ENCODE peak calls at places on chromosome 2, in four cellular contexts. One of them, this sample, is unnamed.

GRCh38 chr2:218395826-218396687 is 3.6 kb upstream of the CTDSP1 start:
- DNase-seq in CD8-positive, alpha-beta memory T cell: peak
- DNase-seq in lower lobe of right lung: peak
- DNase-seq in left lung: peak
- DNase-seq in this sample: peak

GRCh38 chr2:57869763-57870344 is 176.8 kb upstream of the VRK2 start:
- DNase-seq in CD8-positive, alpha-beta memory T cell: no peak
- DNase-seq in lower lobe of right lung: no peak
- DNase-seq in left lung: no peak
- DNase-seq in this sample: no peak

GRCh38 chr2:29650634-29651097 is 270.7 kb downstream of the ALK start:
- DNase-seq in CD8-positive, alpha-beta memory T cell: no peak
- DNase-seq in lower lobe of right lung: no peak
- DNase-seq in left lung: no peak
- DNase-seq in this sample: no peak

GRCh38 chr2:47034973-47035609 is 119.5 kb upstream of the MCFD2 start:
- DNase-seq in CD8-positive, alpha-beta memory T cell: no peak
- DNase-seq in lower lobe of right lung: peak
- DNase-seq in left lung: peak
- DNase-seq in this sample: no peak

GRCh38 chr2:174827371-174828369 is 63.4 kb upstream of the CHRNA1 start:
- DNase-seq in CD8-positive, alpha-beta memory T cell: no peak
- DNase-seq in lower lobe of right lung: no peak
- DNase-seq in left lung: no peak
- DNase-seq in this sample: no peak

GRCh38 chr2:14137643-14138042 is 494.9 kb upstream of the LRATD1 start:
- DNase-seq in CD8-positive, alpha-beta memory T cell: no peak
- DNase-seq in lower lobe of right lung: no peak
- DNase-seq in left lung: no peak
- DNase-seq in this sample: no peak

GRCh38 chr2:96325038-96325883 is at the start of gene ITPRIPL1:
- DNase-seq in CD8-positive, alpha-beta memory T cell: peak
- DNase-seq in lower lobe of right lung: no peak
- DNase-seq in left lung: no peak
- DNase-seq in this sample: no peak

GRCh38 chr2:183166210-183166609 is 42.0 kb downstream of the NUP35 start:
- DNase-seq in CD8-positive, alpha-beta memory T cell: no peak
- DNase-seq in lower lobe of right lung: no peak
- DNase-seq in left lung: no peak
- DNase-seq in this sample: no peak

GRCh38 chr2:6309415-6310185 is 556.1 kb downstream of the CMPK2 start:
- DNase-seq in CD8-positive, alpha-beta memory T cell: no peak
- DNase-seq in lower lobe of right lung: no peak
- DNase-seq in left lung: no peak
- DNase-seq in this sample: no peak

GRCh38 chr2:98576666-98577312 is 31.5 kb downstream of the COA5 start:
- DNase-seq in CD8-positive, alpha-beta memory T cell: no peak
- DNase-seq in lower lobe of right lung: no peak
- DNase-seq in left lung: no peak
- DNase-seq in this sample: no peak

GRCh38 chr2:196939381-196939780 is 12.9 kb upstream of the PGAP1 start:
- DNase-seq in CD8-positive, alpha-beta memory T cell: no peak
- DNase-seq in lower lobe of right lung: no peak
- DNase-seq in left lung: no peak
- DNase-seq in this sample: no peak

GRCh38 chr2:134773372-134774073 is 54.7 kb upstream of the TMEM163 start:
- DNase-seq in CD8-positive, alpha-beta memory T cell: no peak
- DNase-seq in lower lobe of right lung: no peak
- DNase-seq in left lung: no peak
- DNase-seq in this sample: no peak

GRCh38 chr2:121069434-121069969 is 215.5 kb downstream of the TFCP2L1 start:
- DNase-seq in CD8-positive, alpha-beta memory T cell: no peak
- DNase-seq in lower lobe of right lung: no peak
- DNase-seq in left lung: no peak
- DNase-seq in this sample: no peak

GRCh38 chr2:214747992-214748391 is 61.5 kb downstream of the BARD1 start:
- DNase-seq in CD8-positive, alpha-beta memory T cell: no peak
- DNase-seq in lower lobe of right lung: no peak
- DNase-seq in left lung: no peak
- DNase-seq in this sample: no peak

GRCh38 chr2:149271575-149271974 is 58.8 kb upstream of the LYPD6 start:
- DNase-seq in CD8-positive, alpha-beta memory T cell: no peak
- DNase-seq in lower lobe of right lung: no peak
- DNase-seq in left lung: no peak
- DNase-seq in this sample: no peak

GRCh38 chr2:11104794-11105660 is 50.2 kb upstream of the SLC66A3 start:
- DNase-seq in CD8-positive, alpha-beta memory T cell: no peak
- DNase-seq in lower lobe of right lung: no peak
- DNase-seq in left lung: no peak
- DNase-seq in this sample: no peak

GRCh38 chr2:202786792-202787191 is 84.8 kb downstream of the ICA1L start:
- DNase-seq in CD8-positive, alpha-beta memory T cell: no peak
- DNase-seq in lower lobe of right lung: no peak
- DNase-seq in left lung: no peak
- DNase-seq in this sample: no peak

GRCh38 chr2:100818606-100819364 is 1.2 kb upstream of the NPAS2 start:
- DNase-seq in CD8-positive, alpha-beta memory T cell: peak
- DNase-seq in lower lobe of right lung: peak
- DNase-seq in left lung: peak
- DNase-seq in this sample: no peak

GRCh38 chr2:82650038-82650437 is 1809.0 kb downstream of the SUCLG1 start:
- DNase-seq in CD8-positive, alpha-beta memory T cell: no peak
- DNase-seq in lower lobe of right lung: no peak
- DNase-seq in left lung: no peak
- DNase-seq in this sample: no peak

GRCh38 chr2:26172189-26172865 is 561 bp upstream of the GAREM2 start:
- DNase-seq in CD8-positive, alpha-beta memory T cell: no peak
- DNase-seq in lower lobe of right lung: no peak
- DNase-seq in left lung: no peak
- DNase-seq in this sample: no peak

GRCh38 chr2:122927217-122927616 is 1097.9 kb upstream of the CNTNAP5 start:
- DNase-seq in CD8-positive, alpha-beta memory T cell: no peak
- DNase-seq in lower lobe of right lung: no peak
- DNase-seq in left lung: no peak
- DNase-seq in this sample: no peak

GRCh38 chr2:220682616-220683015 is 889.5 kb downstream of the EPHA4 start:
- DNase-seq in CD8-positive, alpha-beta memory T cell: no peak
- DNase-seq in lower lobe of right lung: no peak
- DNase-seq in left lung: no peak
- DNase-seq in this sample: no peak

GRCh38 chr2:25534455-25534854 is 138.9 kb downstream of the DTNB start:
- DNase-seq in CD8-positive, alpha-beta memory T cell: no peak
- DNase-seq in lower lobe of right lung: no peak
- DNase-seq in left lung: no peak
- DNase-seq in this sample: no peak

GRCh38 chr2:30666307-30666874 is 140.9 kb downstream of the CAPN13 start:
- DNase-seq in CD8-positive, alpha-beta memory T cell: no peak
- DNase-seq in lower lobe of right lung: no peak
- DNase-seq in left lung: no peak
- DNase-seq in this sample: no peak

GRCh38 chr2:202009019-202009481 is 24.6 kb upstream of the FZD7 start:
- DNase-seq in CD8-positive, alpha-beta memory T cell: no peak
- DNase-seq in lower lobe of right lung: no peak
- DNase-seq in left lung: no peak
- DNase-seq in this sample: no peak

GRCh38 chr2:924701-925100 is 25.9 kb upstream of the SNTG2 start:
- DNase-seq in CD8-positive, alpha-beta memory T cell: no peak
- DNase-seq in lower lobe of right lung: no peak
- DNase-seq in left lung: no peak
- DNase-seq in this sample: no peak

GRCh38 chr2:924202-924601 is 26.4 kb upstream of the SNTG2 start:
- DNase-seq in CD8-positive, alpha-beta memory T cell: no peak
- DNase-seq in lower lobe of right lung: no peak
- DNase-seq in left lung: no peak
- DNase-seq in this sample: no peak

GRCh38 chr2:926259-926780 is 24.3 kb upstream of the SNTG2 start:
- DNase-seq in CD8-positive, alpha-beta memory T cell: no peak
- DNase-seq in lower lobe of right lung: no peak
- DNase-seq in left lung: no peak
- DNase-seq in this sample: no peak

GRCh38 chr2:925711-926110 is 24.9 kb upstream of the SNTG2 start:
- DNase-seq in CD8-positive, alpha-beta memory T cell: no peak
- DNase-seq in lower lobe of right lung: no peak
- DNase-seq in left lung: no peak
- DNase-seq in this sample: no peak

GRCh38 chr2:925309-925708 is 25.3 kb upstream of the SNTG2 start:
- DNase-seq in CD8-positive, alpha-beta memory T cell: no peak
- DNase-seq in lower lobe of right lung: no peak
- DNase-seq in left lung: no peak
- DNase-seq in this sample: no peak
- H3K4me3 ChIP-seq in CD8-positive, alpha-beta memory T cell: no peak
- H3K4me3 ChIP-seq in lower lobe of right lung: no peak
- H3K4me3 ChIP-seq in left lung: no peak
- H3K4me3 ChIP-seq in this sample: no peak

GRCh38 chr2:37324786-37325624 is at the start of gene PRKD3:
- DNase-seq in CD8-positive, alpha-beta memory T cell: peak
- DNase-seq in lower lobe of right lung: no peak
- DNase-seq in left lung: no peak
- DNase-seq in this sample: peak

GRCh38 chr2:37325625-37326071 is 1.0 kb upstream of the PRKD3 start:
- DNase-seq in CD8-positive, alpha-beta memory T cell: no peak
- DNase-seq in lower lobe of right lung: no peak
- DNase-seq in left lung: no peak
- DNase-seq in this sample: no peak

GRCh38 chr2:37326866-37327634 is 2.4 kb upstream of the PRKD3 start:
- DNase-seq in CD8-positive, alpha-beta memory T cell: no peak
- DNase-seq in lower lobe of right lung: no peak
- DNase-seq in left lung: no peak
- DNase-seq in this sample: no peak

GRCh38 chr2:37324536-37324785 is 172 bp downstream of the PRKD3 start:
- DNase-seq in CD8-positive, alpha-beta memory T cell: no peak
- DNase-seq in lower lobe of right lung: peak
- DNase-seq in left lung: peak
- DNase-seq in this sample: no peak

GRCh38 chr2:37326285-37326684 is 1.7 kb upstream of the PRKD3 start:
- DNase-seq in CD8-positive, alpha-beta memory T cell: no peak
- DNase-seq in lower lobe of right lung: no peak
- DNase-seq in left lung: no peak
- DNase-seq in this sample: no peak
- H3K4me3 ChIP-seq in CD8-positive, alpha-beta memory T cell: no peak
- H3K4me3 ChIP-seq in lower lobe of right lung: peak
- H3K4me3 ChIP-seq in left lung: peak
- H3K4me3 ChIP-seq in this sample: peak

GRCh38 chr2:54468643-54469042 is 12.5 kb downstream of the SPTBN1 start:
- DNase-seq in CD8-positive, alpha-beta memory T cell: no peak
- DNase-seq in lower lobe of right lung: no peak
- DNase-seq in left lung: no peak
- DNase-seq in this sample: no peak
- H3K4me3 ChIP-seq in CD8-positive, alpha-beta memory T cell: no peak
- H3K4me3 ChIP-seq in lower lobe of right lung: no peak
- H3K4me3 ChIP-seq in left lung: no peak
- H3K4me3 ChIP-seq in this sample: no peak

DNA sequence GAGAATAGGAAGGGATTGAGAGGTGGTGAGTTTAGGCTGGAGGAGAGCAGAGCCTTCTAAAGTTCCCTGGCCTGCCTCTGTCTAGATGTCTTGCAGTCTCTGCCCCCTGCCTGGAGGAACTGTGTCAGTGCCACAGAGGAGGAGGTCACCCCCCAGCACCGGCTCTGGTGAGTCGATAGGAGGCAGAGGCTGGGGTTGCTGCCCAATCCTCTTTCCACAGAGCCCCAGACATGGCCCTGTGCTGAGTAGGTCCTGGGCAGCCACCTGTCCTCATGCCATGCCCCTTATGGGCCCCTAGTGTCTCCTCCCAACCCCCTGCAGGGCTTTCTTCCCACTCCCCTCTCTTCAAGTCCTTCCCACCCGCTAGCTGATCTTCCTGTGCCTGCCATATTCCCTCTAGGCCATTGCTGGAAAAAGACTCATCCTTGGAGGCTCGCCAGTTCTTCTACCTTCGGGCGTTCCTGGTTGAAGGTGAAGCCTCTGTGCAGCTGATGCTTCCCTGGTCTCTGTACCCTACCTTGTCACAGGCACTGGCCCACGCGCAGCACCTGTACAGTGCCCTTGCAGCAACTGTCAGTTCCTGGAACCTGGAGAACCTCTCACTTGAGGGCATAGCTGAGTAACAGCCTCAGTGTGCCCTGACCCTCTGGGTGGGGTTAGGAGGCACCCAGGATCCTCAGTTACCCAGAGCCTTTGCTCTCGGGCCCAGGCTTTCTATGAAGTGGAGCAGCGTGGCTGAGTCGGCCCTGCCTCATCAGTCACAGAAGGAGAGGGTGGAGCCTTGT is 13.2 kb upstream of the SLC4A3 start:
- DNase-seq in CD8-positive, alpha-beta memory T cell: no peak
- DNase-seq in lower lobe of right lung: no peak
- DNase-seq in left lung: no peak
- DNase-seq in this sample: no peak
- H3K4me3 ChIP-seq in CD8-positive, alpha-beta memory T cell: no peak
- H3K4me3 ChIP-seq in lower lobe of right lung: no peak
- H3K4me3 ChIP-seq in left lung: no peak
- H3K4me3 ChIP-seq in this sample: no peak

This sample was measured in suprapubic skin.